ENCODE peak calls at places on chromosome 10, in ten cellular contexts. O, F, R, Q, T, D, C, K, A and Z are unnamed samples.

GRCh38 chr10:73019100-73019499 is 64.5 kb upstream of the PLA2G12B start:
- DNase-seq in O (no peak), Q (no peak), A (no peak), F (no peak), R (no peak), K (no peak), T (no peak), D (no peak), C (no peak), Z (no peak)

GRCh38 chr10:90451283-90451682 is 406.6 kb downstream of the HTR7 start:
- DNase-seq in A (no peak), O (no peak), D (no peak), F (no peak), C (peak; percentile 13), T (no peak), Q (no peak), R (no peak), K (no peak), Z (peak; percentile 32)

GRCh38 chr10:131700032-131700431 is 200.8 kb upstream of the PPP2R2D start:
- DNase-seq in Q (no peak), T (no peak), K (no peak), O (no peak), F (no peak), A (no peak), R (no peak), C (no peak), D (peak; percentile 25), Z (no peak)

GRCh38 chr10:73953665-73954064 is 42.7 kb downstream of the PLAU start:
- DNase-seq in F (no peak), Q (no peak), O (no peak), R (no peak), T (no peak), K (no peak), D (no peak), A (no peak), C (peak; percentile 56), Z (no peak)

GRCh38 chr10:126432507-126432906 is 44.2 kb upstream of the ADAM12 start:
- DNase-seq in F (no peak), O (no peak), Q (no peak), T (no peak), C (no peak), A (no peak), D (no peak), K (no peak), R (no peak), Z (no peak)

GRCh38 chr10:101263146-101263837 is 34.0 kb upstream of the LBX1 start:
- DNase-seq in D (no peak), O (no peak), A (no peak), Q (no peak), K (no peak), R (no peak), T (no peak), C (no peak), F (no peak), Z (no peak)

GRCh38 chr10:30701471-30702173 is 72.1 kb upstream of the LYZL2 start:
- DNase-seq in F (peak; percentile 45), K (no peak), R (peak; percentile 75), D (no peak), O (no peak), C (peak; percentile 28), A (no peak), T (peak; percentile 57), Q (no peak), Z (peak; percentile 29)

GRCh38 chr10:83680470-83680891 is 458.8 kb upstream of the GHITM start:
- DNase-seq in F (no peak), Q (no peak), A (no peak), R (no peak), K (no peak), O (no peak), D (no peak), C (no peak), T (no peak), Z (no peak)

GRCh38 chr10:70441161-70441876 is at the start of gene NODAL:
- DNase-seq in D (peak; percentile 55), O (no peak), R (no peak), C (no peak), K (no peak), T (no peak), Q (no peak), F (no peak), A (no peak), Z (peak; percentile 14)

GRCh38 chr10:74079028-74079913 is 71.4 kb downstream of the AP3M1 start:
- DNase-seq in Q (no peak), A (no peak), O (no peak), F (no peak), R (peak; percentile 33), T (no peak), K (no peak), D (no peak), C (peak; percentile 76), Z (peak; percentile 56)

GRCh38 chr10:120614685-120615084 is 157.7 kb downstream of the PLPP4 start:
- DNase-seq in C (no peak), R (no peak), A (no peak), O (no peak), D (no peak), Q (no peak), K (no peak), T (no peak), F (no peak), Z (no peak)

DNA sequence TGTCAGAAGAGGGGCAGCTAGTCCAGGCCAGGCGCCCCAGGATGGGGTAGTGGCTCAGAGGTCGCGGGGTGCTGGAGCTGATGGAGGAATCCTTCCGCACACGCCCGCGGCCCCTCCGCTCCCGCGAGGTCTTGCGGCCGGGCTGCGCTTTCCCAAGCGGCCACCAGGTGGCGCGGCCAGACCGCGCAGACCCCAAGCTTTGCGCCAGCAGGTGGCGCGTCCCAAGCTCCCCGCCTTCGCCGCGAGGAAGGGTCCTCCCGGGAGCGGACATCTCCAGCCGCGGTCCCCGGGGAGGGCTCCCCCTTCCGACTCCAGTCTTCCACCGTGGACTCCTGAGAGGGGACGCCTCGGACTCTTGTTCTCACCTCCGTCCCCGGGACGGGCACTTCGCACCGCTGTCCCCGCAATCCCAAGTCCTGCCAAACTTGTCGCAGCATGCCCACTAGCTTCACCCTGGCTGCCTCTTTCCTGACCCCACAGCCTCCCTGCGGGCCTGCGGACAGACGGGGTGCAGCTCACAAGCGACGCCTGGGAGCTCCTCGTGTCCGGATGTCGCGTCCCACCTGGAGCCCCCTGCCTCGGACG is 19.4 kb downstream of the KCNK18 start:
- DNase-seq in R (peak; percentile 57), D (peak; percentile 85), K (peak; percentile 68), T (peak; percentile 78), C (peak; percentile 60), A (peak; percentile 66), O (peak; percentile 34), Q (peak; percentile 72), F (peak; percentile 55), Z (peak; percentile 85)
- H3K4me3 ChIP-seq in R (peak overlapping the region; percentile 34), D (peak overlapping the region; percentile 44), K (no peak overlapping the region), T (peak overlapping the region; percentile 63), C (peak overlapping the region; percentile 5), A (peak overlapping the region; percentile 55), O (peak overlapping the region; percentile 56), Q (peak overlapping the region; percentile 55), F (peak overlapping the region; percentile 63), Z (peak overlapping the region; percentile 80)

DNA sequence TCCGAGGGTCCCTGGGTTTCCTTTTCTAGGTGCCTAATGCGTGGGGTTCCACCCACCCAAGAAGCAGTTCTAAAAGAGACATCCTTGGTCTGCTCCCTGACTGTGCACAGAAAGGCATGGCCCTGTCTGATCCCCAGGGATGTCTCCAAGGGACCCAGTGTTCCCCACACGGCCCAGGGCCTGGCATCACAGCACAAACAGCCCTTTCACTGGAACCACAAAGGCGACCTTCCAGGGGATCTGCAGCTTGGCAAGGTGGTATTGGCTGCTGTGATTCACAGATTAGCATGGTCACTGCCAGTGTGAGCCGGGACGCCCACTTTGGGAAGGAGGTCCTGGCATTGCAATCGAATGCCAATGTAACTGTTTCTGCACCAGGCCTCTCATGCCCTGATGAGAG is 6.4 kb downstream of the KCNMA1 start:
- DNase-seq in O (no peak), C (no peak), K (peak; percentile 62), D (no peak), Q (no peak), F (no peak), T (no peak), R (no peak), A (no peak), Z (no peak)
- H3K4me1 ChIP-seq in O (peaks cover 7% of the 10 kb centered on the region), C (peaks cover 18% of the 10 kb centered on the region), K (peaks cover 14% of the 10 kb centered on the region), D (no peaks in the 10 kb centered on the region), Q (peaks cover 80% of the 10 kb centered on the region), F (no peaks in the 10 kb centered on the region), T (peaks cover 44% of the 10 kb centered on the region), R (peaks cover 7% of the 10 kb centered on the region), A (peaks cover 25% of the 10 kb centered on the region), Z (peaks cover 5% of the 10 kb centered on the region)

DNA sequence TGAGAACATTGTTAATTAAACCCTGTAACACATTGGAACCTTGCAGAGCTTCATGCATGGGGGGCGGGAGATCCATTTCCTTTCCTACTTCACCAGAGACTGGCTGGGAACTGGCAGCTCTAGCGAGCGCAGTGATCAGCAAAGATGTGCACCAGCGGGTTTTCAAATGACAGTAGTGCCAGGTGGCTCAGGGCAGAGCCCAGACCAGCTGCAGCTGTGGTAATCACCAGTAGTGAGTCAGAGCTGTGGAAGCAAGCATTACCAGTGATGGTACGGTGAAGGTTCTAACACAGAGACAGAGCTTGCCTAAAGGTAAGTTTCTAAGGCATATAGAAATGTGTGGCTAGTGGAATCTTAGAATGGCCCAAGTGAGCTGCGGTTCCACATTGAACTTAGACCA is 1009.7 kb upstream of the CELF2 start:
- DNase-seq in O (no peak), T (no peak), K (no peak), Q (no peak), F (no peak), A (no peak), R (no peak), D (no peak), C (no peak), Z (no peak)
- H3K9me3 ChIP-seq in O (no peaks in the 10 kb centered on the region), T (peaks cover 2% of the 10 kb centered on the region), K (no peaks in the 10 kb centered on the region), Q (no peaks in the 10 kb centered on the region), F (no peaks in the 10 kb centered on the region), A (no peaks in the 10 kb centered on the region), R (peaks cover 2% of the 10 kb centered on the region), D (no peaks in the 10 kb centered on the region), C (peaks cover 12% of the 10 kb centered on the region), Z (no peaks in the 10 kb centered on the region)

GRCh38 chr10:7876541-7877127 is 58.3 kb downstream of the TAF3 start:
- DNase-seq in T (no peak), Q (no peak), F (no peak), K (no peak), O (no peak), D (no peak), C (no peak), A (no peak), R (no peak), Z (no peak)

GRCh38 chr10:7874864-7875263 is 56.6 kb downstream of the TAF3 start:
- DNase-seq in T (no peak), F (no peak), R (no peak), C (no peak), O (no peak), K (no peak), Q (no peak), D (no peak), A (no peak), Z (no peak)

GRCh38 chr10:7866191-7866590 is 47.9 kb downstream of the TAF3 start:
- DNase-seq in C (no peak), O (no peak), Q (no peak), R (peak; percentile 35), D (no peak), F (no peak), A (no peak), K (no peak), T (no peak), Z (no peak)

DNA sequence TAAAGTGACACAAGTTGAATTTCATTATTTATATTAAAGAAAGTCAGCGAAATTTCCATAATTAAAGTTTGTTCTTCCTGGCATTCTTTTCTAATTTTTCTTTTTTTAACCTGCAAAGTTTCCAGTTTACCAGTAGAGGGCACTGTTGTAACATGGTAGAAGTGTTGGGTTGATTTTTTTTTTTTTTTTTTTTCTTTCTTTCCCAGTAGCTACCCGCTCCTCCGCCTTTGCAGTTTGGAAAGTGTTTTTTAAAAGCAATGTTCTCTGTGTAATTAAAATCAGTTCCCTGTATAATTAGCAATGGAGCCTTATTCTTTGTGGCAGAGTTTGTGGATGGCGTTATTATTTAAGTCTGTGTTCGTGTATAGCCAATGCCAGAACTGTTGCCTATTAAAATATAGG is 53.7 kb downstream of the TAF3 start:
- DNase-seq in Q (no peak), F (no peak), K (no peak), A (no peak), D (no peak), O (no peak), T (peak; percentile 31), R (peak; percentile 11), C (peak; percentile 31), Z (peak; percentile 68)
- H3K4me3 ChIP-seq in Q (peak overlapping the region; percentile 34), F (no peak overlapping the region), K (no peak overlapping the region), A (peak overlapping the region; percentile 50), D (peak overlapping the region; percentile 17), O (peak overlapping the region; percentile 25), T (peak overlapping the region; percentile 44), R (peak overlapping the region; percentile 34), C (no peak overlapping the region), Z (peak overlapping the region; percentile 83)